ENCODE peak calls at places on chromosomes 16 and 17, in six cellular contexts. E, V, W, D, N and X are unnamed samples.

GRCh38 chr16:85657267-85657650 is 31.5 kb downstream of the GINS2 start:
- DNase-seq in D (no peak), W (no peak), E (no peak), N (no peak), V (no peak), X (no peak)

GRCh38 chr17:47072881-47073280 is 93.8 kb upstream of the RPRML start:
- DNase-seq in E (no peak), V (no peak), W (no peak), N (no peak), D (no peak), X (no peak)

GRCh38 chr17:19386974-19387920 is at the start of gene MFAP4:
- DNase-seq in E (peak; percentile 77), V (no peak), N (peak; percentile 80), W (peak; percentile 93), D (no peak), X (no peak)

GRCh38 chr16:12245923-12246290 is 269.4 kb downstream of the SNX29 start:
- DNase-seq in E (no peak), V (no peak), N (no peak), D (no peak), W (no peak), X (no peak)

GRCh38 chr16:67249762-67250327 is 1.1 kb downstream of the SLC9A5 start:
- DNase-seq in N (no peak), E (no peak), W (peak; percentile 47), V (no peak), D (no peak), X (no peak)

GRCh38 chr16:25151996-25152395 is 40.5 kb downstream of the LCMT1 start:
- DNase-seq in D (peak; percentile 64), E (no peak), V (no peak), N (no peak), W (peak; percentile 81), X (peak; percentile 87)

GRCh38 chr16:5633845-5634440 is 536.3 kb upstream of the EEF2KMT start:
- DNase-seq in D (peak; percentile 35), V (peak; percentile 47), E (peak; percentile 80), N (peak; percentile 77), W (peak; percentile 49), X (no peak)

GRCh38 chr17:82213251-82214011 is 789 bp upstream of the CCDC57 start:
- DNase-seq in W (peak; percentile 93), D (peak; percentile 56), V (no peak), E (peak; percentile 66), N (peak; percentile 66), X (no peak)

GRCh38 chr17:21275047-21275578 is 9.4 kb upstream of the MAP2K3 start:
- DNase-seq in N (peak; percentile 30), V (no peak), D (no peak), W (no peak), E (peak; percentile 55), X (no peak)

GRCh38 chr16:52677487-52677886 is 130.5 kb upstream of the TOX3 start:
- DNase-seq in D (no peak), V (no peak), W (no peak), E (no peak), N (no peak), X (no peak)

GRCh38 chr16:1816396-1817275 is 10.0 kb downstream of the HAGH start:
- DNase-seq in W (no peak), N (no peak), V (no peak), E (no peak), D (no peak), X (no peak)

GRCh38 chr17:82751171-82751570 is 694 bp upstream of the TBCD start:
- DNase-seq in E (peak; percentile 69), W (no peak), D (no peak), V (no peak), N (no peak), X (no peak)

GRCh38 chr16:10971560-10971961 is 27.2 kb downstream of the CLEC16A start:
- DNase-seq in N (peak; percentile 86), V (peak; percentile 64), W (peak; percentile 88), D (peak; percentile 80), E (peak; percentile 91), X (peak; percentile 80)

GRCh38 chr16:77499373-77500285 is 64.8 kb upstream of the ADAMTS18 start:
- DNase-seq in E (no peak), W (peak; percentile 68), N (no peak), V (no peak), D (peak; percentile 42), X (no peak)

DNA sequence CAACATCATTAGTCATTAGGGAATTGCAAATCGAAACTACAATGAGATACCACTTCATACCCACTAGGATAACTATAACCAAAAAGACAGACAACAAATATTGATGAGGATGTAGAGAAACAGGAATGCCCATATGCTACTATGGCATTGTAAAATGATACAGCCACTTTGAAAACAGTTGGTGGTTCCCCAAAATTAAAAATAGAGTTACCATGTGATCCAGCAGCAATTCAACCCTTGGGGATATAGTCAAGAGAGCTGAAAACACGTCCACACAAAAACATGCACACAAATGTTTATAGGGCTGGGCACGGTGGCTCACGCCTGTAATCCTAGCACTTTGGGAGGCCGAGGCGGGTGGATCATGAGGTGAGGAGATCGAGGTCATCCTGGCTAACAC is 10.0 kb upstream of the PECAM1 start:
- DNase-seq in W (no peak), N (no peak), D (no peak), E (no peak), V (no peak), X (no peak)
- H3F3A ChIP-seq in W (peaks cover 7% of the 10 kb centered on the region), N (no peaks in the 10 kb centered on the region), D (no peaks in the 10 kb centered on the region), E (no peaks in the 10 kb centered on the region), V (no peaks in the 10 kb centered on the region), X (peaks cover 100% of the 10 kb centered on the region)

GRCh38 chr17:75240394-75241142 is 20.8 kb downstream of the GGA3 start:
- DNase-seq in D (peak; percentile 47), W (peak; percentile 69), N (peak; percentile 88), V (peak; percentile 18), E (peak; percentile 90), X (no peak)
- TF ChIP-seq EZH2 in D (no peak), W (no peak), N (no peak), V (no peak), E (no peak), X (no peak)

GRCh38 chr17:4344926-4345325 is 21.5 kb downstream of the UBE2G1 start:
- DNase-seq in N (no peak), W (no peak), V (no peak), E (no peak), D (no peak), X (no peak)

GRCh38 chr17:4345569-4345968 is 20.9 kb downstream of the UBE2G1 start:
- DNase-seq in D (peak; percentile 49), E (no peak), V (no peak), N (no peak), W (no peak), X (no peak)

GRCh38 chr17:4341616-4341977 is 24.9 kb downstream of the UBE2G1 start:
- DNase-seq in D (no peak), E (no peak), V (no peak), W (no peak), N (no peak), X (no peak)

GRCh38 chr17:4342535-4342934 is 23.9 kb downstream of the UBE2G1 start:
- DNase-seq in W (no peak), E (no peak), V (no peak), N (no peak), D (no peak), X (no peak)

GRCh38 chr17:4340914-4341615 is 25.4 kb downstream of the UBE2G1 start:
- DNase-seq in W (peak; percentile 78), V (no peak), E (no peak), D (no peak), N (no peak), X (no peak)
- H3K27ac ChIP-seq in W (peak overlapping the region; percentile 73), V (peak overlapping the region; percentile 6), E (no peak overlapping the region), D (no peak overlapping the region), N (no peak overlapping the region), X (no peak overlapping the region)

DNA sequence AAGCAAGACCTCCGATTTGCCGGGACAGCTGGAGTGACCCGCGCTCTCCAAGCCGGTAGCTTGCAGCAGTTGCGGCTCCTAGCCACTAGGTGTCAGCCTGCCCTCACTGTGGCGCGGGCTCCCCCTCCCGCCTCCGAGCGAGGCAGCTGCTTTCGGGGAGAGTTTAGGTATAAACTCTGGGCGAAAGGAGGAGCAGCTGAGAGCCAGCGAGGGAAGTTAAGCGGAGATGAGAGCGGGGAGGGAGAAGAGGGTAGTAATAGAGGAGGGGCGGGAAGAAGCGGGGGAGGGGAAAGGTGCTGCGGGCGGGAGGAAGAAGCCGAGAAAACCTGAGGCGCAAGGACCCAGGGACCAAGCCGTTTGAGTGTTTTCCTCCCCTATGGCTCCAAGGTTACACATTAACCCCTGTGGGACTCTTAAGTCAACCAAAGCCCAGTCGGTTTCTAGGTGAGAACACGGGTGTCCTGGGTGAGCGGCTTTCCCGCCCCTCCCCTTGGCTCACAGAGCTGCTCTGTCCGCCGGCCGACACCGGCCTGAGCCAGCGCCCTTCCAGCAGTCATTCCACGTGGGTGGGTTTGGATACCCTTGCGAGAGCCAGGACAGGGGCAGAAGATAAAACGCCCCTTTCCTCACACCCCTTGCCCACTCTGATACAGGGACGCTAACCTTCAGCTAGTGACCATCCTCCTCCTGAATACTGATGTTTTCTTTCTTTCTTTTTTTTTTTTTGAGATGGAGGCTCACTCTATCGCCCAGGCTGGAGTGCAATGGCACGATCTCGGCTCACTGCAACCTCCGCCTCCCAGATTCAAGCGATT is 1.1 kb upstream of the TLCD1 start:
- DNase-seq in D (peak; percentile 93), E (peak; percentile 98), V (peak; percentile 96), N (peak; percentile 98), W (peak; percentile 95), X (peak; percentile 96)
- H3F3A ChIP-seq in D (peaks cover 6% of the 10 kb centered on the region), E (peaks cover 50% of the 10 kb centered on the region), V (peaks cover 61% of the 10 kb centered on the region), N (peaks cover 63% of the 10 kb centered on the region), W (peaks cover 37% of the 10 kb centered on the region), X (peaks cover 66% of the 10 kb centered on the region)